ENCODE peak calls at places on chromosomes 7 and 10, in ten cellular contexts. X is GM03348; N is smooth muscle cell of the brain vasculature; M is adrenal gland; F is GM23338; V is activated CD4-positive, alpha-beta T cell treated with anti-CD3 and anti-CD28 coated beads, Interleukin-2, amount 10 ng/mL, durations not matched to agents 24 days and 14 days; B is left colon; Q is CD8-positive, alpha-beta T cell; O is neural crest cell; E is cardiac muscle cell. R is an unnamed sample.

GRCh38 chr7:135719688-135720087 is 8.3 kb downstream of the SLC13A4 start:
- DNase-seq in X (no peak), N (no peak), M (no peak), F (no peak), V (no peak), B (no peak), Q (no peak), O (no peak), E (no peak), R (peak)

GRCh38 chr10:128539784-128540759 is 413.8 kb upstream of the MKI67 start:
- DNase-seq in X (no peak), N (no peak), M (peak), F (peak), V (no peak), B (no peak), Q (no peak), O (no peak), E (peak), R (no peak)

GRCh38 chr10:63977329-63977923 is 456.2 kb downstream of the REEP3 start:
- DNase-seq in X (peak), N (peak), M (peak), F (peak), V (peak), B (no peak), Q (no peak), O (peak), E (peak), R (peak)

GRCh38 chr10:132789659-132790148 is 3.8 kb upstream of the NKX6-2 start:
- DNase-seq in X (no peak), N (no peak), M (no peak), F (no peak), V (no peak), B (no peak), Q (no peak), O (no peak), E (no peak), R (no peak)

GRCh38 chr7:108430664-108431063 is 25.6 kb downstream of the NRCAM start:
- DNase-seq in X (no peak), N (no peak), M (no peak), F (no peak), V (no peak), B (no peak), Q (no peak), O (no peak), E (no peak), R (no peak)

GRCh38 chr7:69656890-69657289 is 58.6 kb downstream of the AUTS2 start:
- DNase-seq in X (peak), N (no peak), M (peak), F (no peak), V (no peak), B (no peak), Q (no peak), O (no peak), E (peak), R (no peak)

GRCh38 chr10:129516846-129517679 is 50.0 kb downstream of the MGMT start:
- DNase-seq in X (no peak), N (no peak), M (no peak), F (no peak), V (no peak), B (no peak), Q (no peak), O (no peak), E (no peak), R (no peak)

GRCh38 chr10:60732240-60733188 is 45.8 kb upstream of the CDK1 start:
- DNase-seq in X (peak), N (no peak), M (peak), F (peak), V (peak), B (peak), Q (no peak), O (peak), E (no peak), R (peak)

GRCh38 chr10:78780551-78780961 is 288.2 kb upstream of the ZMIZ1 start:
- DNase-seq in X (no peak), N (no peak), M (no peak), F (no peak), V (no peak), B (no peak), Q (no peak), O (no peak), E (no peak), R (no peak)

GRCh38 chr7:38310601-38311057 is 37.2 kb upstream of the TARP start:
- DNase-seq in X (no peak), N (no peak), M (peak), F (no peak), V (no peak), B (no peak), Q (no peak), O (no peak), E (peak), R (peak)

GRCh38 chr10:113335603-113336002 is 217.2 kb upstream of the HABP2 start:
- DNase-seq in X (peak), N (peak), M (no peak), F (no peak), V (no peak), B (no peak), Q (no peak), O (no peak), E (peak), R (no peak)

GRCh38 chr7:66099551-66100407 is 14.9 kb upstream of the CRCP start:
- DNase-seq in X (peak), N (no peak), M (peak), F (peak), V (peak), B (peak), Q (no peak), O (peak), E (peak), R (peak)

GRCh38 chr10:101228682-101229274 is 485 bp downstream of the LBX1 start:
- DNase-seq in X (no peak), N (no peak), M (no peak), F (peak), V (no peak), B (no peak), Q (no peak), O (no peak), E (no peak), R (no peak)

GRCh38 chr7:93178213-93178612 is 30.0 kb upstream of the SAMD9L start:
- DNase-seq in X (peak), N (no peak), M (no peak), F (peak), V (no peak), B (no peak), Q (no peak), O (no peak), E (peak), R (peak)

GRCh38 chr10:42645103-42645502 is 6.7 kb upstream of the ZNF33B start:
- DNase-seq in X (no peak), N (no peak), M (no peak), F (no peak), V (no peak), B (no peak), Q (no peak), O (no peak), E (peak), R (peak)